ENCODE peak calls at places on chromosomes 4 and X, in eight cellular contexts. K, Q, T, J, F, Y, R and L are unnamed samples.
A peak's percentile ranks its signal among the peaks of the same experiment; 100 is the strongest.

GRCh38 chr4:38190717-38191178 is 230.6 kb downstream of the PTTG2 start:
- DNase-seq in Q (peak; percentile 75), K (no peak), R (no peak), J (no peak), Y (peak; percentile 39), T (peak; percentile 74), F (no peak), L (peak; percentile 16)

GRCh38 chrX:131068945-131069719 is 11.0 kb downstream of the ARHGAP36 start:
- DNase-seq in K (no peak), J (no peak), Q (peak; percentile 3), Y (no peak), F (no peak), R (no peak), T (no peak), L (no peak)

GRCh38 chr4:10115657-10116624 is 658 bp downstream of the WDR1 start:
- DNase-seq in Y (no peak), R (no peak), K (peak; percentile 66), F (peak; percentile 85), J (peak; percentile 70), Q (no peak), T (peak; percentile 45), L (no peak)

GRCh38 chr4:138199568-138200235 is 42.4 kb downstream of the SLC7A11 start:
- DNase-seq in Y (no peak), F (no peak), T (peak; percentile 33), K (peak; percentile 39), Q (peak; percentile 57), J (peak; percentile 67), R (no peak), L (no peak)

GRCh38 chr4:47032405-47033106 is 1.2 kb downstream of the GABRB1 start:
- DNase-seq in Y (no peak), J (peak; percentile 58), T (peak; percentile 51), F (peak; percentile 75), R (no peak), K (peak; percentile 38), Q (peak; percentile 60), L (no peak)

GRCh38 chrX:30282527-30282926 is 26.7 kb downstream of the NR0B1 start:
- DNase-seq in T (no peak), K (no peak), R (no peak), J (no peak), F (no peak), Y (no peak), Q (no peak), L (no peak)

GRCh38 chr4:147617841-147618421 is 734 bp downstream of the TMEM184C start:
- DNase-seq in F (no peak), Q (no peak), K (no peak), J (no peak), R (no peak), T (no peak), Y (no peak), L (no peak)

GRCh38 chrX:19130628-19131027 is 8.4 kb upstream of the ADGRG2 start:
- DNase-seq in Q (no peak), J (no peak), Y (no peak), K (no peak), T (no peak), R (no peak), F (no peak), L (no peak)

GRCh38 chr4:84877051-84877833 is 89.2 kb downstream of the WDFY3 start:
- DNase-seq in F (no peak), Y (no peak), J (no peak), K (no peak), T (peak; percentile 38), R (no peak), Q (peak; percentile 55), L (no peak)

GRCh38 chr4:81061340-81061730 is 30.8 kb downstream of the BMP3 start:
- DNase-seq in T (no peak), J (no peak), R (no peak), Q (no peak), Y (no peak), F (no peak), K (no peak), L (no peak)

GRCh38 chr4:971670-972500 is 1.5 kb downstream of the DGKQ start:
- DNase-seq in T (no peak), F (no peak), Q (no peak), J (no peak), Y (no peak), K (no peak), R (no peak), L (no peak)

GRCh38 chr4:13464543-13464942 is 19.6 kb downstream of the RAB28 start:
- DNase-seq in R (no peak), F (no peak), J (no peak), K (no peak), T (no peak), Y (no peak), Q (no peak), L (no peak)

GRCh38 chr4:2953496-2953895 is 9.7 kb downstream of the NOP14 start:
- DNase-seq in Q (no peak), R (no peak), J (no peak), K (no peak), F (no peak), T (no peak), Y (no peak), L (no peak)

GRCh38 chr4:139112650-139113049 is 64.4 kb downstream of the ELF2 start:
- DNase-seq in K (no peak), Y (no peak), R (no peak), Q (no peak), F (no peak), J (no peak), T (no peak), L (no peak)

GRCh38 chr4:38676986-38677385 is 13.0 kb downstream of the KLF3 start:
- DNase-seq in Y (no peak), Q (no peak), J (no peak), K (no peak), R (no peak), T (no peak), F (no peak), L (no peak)

GRCh38 chrX:74835566-74835965 is 89.7 kb downstream of the NEXMIF start:
- DNase-seq in Y (no peak), K (no peak), T (no peak), Q (no peak), F (no peak), R (no peak), J (no peak), L (no peak)

GRCh38 chrX:116009871-116010710 is 160.5 kb upstream of the AGTR2 start:
- DNase-seq in R (no peak), T (no peak), Y (no peak), K (peak; percentile 57), Q (no peak), F (peak; percentile 70), J (peak; percentile 3), L (no peak)

GRCh38 chr4:173413043-173413442 is 14.1 kb upstream of the SCRG1 start:
- DNase-seq in R (no peak), K (no peak), F (no peak), Q (peak; percentile 94), Y (no peak), T (peak; percentile 65), J (no peak), L (no peak)

GRCh38 chrX:130975947-130976346 is 72.9 kb upstream of the ENOX2 start:
- DNase-seq in T (peak; percentile 62), R (no peak), Y (peak; percentile 5), J (peak; percentile 35), K (no peak), F (no peak), Q (peak; percentile 52), L (no peak)

GRCh38 chr4:52069566-52069965 is 18.5 kb downstream of the SPATA18 start:
- DNase-seq in Y (no peak), T (no peak), F (no peak), Q (no peak), J (no peak), K (no peak), R (no peak), L (no peak)

GRCh38 chrX:69128573-69128972 is 36.7 kb downstream of the PJA1 start:
- DNase-seq in R (no peak), J (no peak), K (no peak), Q (peak; percentile 24), T (peak; percentile 12), F (peak; percentile 65), Y (no peak), L (no peak)

GRCh38 chr4:94357624-94358023 is 15.0 kb upstream of the HPGDS start:
- DNase-seq in T (no peak), R (no peak), K (no peak), F (no peak), J (no peak), Y (no peak), Q (peak; percentile 27), L (no peak)

GRCh38 chr4:41155194-41155830 is 59.0 kb downstream of the APBB2 start:
- DNase-seq in R (no peak), F (no peak), Y (no peak), Q (peak; percentile 81), J (no peak), K (no peak), T (peak; percentile 81), L (no peak)

DNA sequence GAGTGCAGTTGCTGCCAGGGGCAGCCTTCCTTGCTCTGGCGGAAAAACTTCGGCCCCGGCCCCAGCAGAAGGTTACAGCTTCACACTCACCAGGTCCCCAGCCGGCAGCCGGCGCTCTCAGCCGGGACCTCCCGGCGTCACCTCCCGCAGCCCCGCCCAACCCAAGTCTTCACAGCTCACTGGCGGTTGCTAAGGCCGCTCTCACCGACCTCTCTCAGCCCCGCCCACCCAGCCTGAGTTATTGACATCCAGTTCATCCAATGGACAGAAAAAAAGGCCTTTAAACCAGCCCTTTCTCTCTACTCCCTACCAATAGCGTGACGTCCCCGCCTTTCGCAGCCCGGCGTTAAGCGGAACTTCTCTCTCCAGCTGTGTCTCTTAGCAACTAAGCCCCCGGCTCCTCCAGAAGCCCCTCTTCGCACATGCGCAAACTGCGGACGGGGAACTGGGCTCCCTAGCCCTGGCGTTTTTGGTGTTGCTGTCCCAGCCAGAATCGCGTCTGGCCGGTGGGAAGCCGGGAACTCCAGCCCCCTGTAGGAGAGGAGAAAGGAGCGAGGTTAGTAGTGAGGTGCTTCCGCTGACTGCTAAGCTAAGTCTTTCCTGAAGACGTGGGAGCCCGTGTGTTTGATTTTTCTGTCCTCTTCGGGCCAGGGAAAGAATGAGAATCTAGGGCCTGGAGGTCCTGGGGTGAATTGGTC is at the start of gene BBS12:
- DNase-seq in K (peak; percentile 99), Y (peak; percentile 99), T (peak; percentile 100), J (peak; percentile 96), F (peak; percentile 98), Q (peak; percentile 100), R (peak; percentile 99), L (peak; percentile 99)
- TF ChIP-seq CTCF in K (peak; percentile 21), Y (peak; percentile 58), T (peak; percentile 62), J (no peak), F (peak; percentile 39), Q (peak; percentile 45), R (peak; percentile 28), L (peak; percentile 68)

GRCh38 chr4:82898322-82899243 is 2.0 kb upstream of the THAP9 start:
- DNase-seq in K (peak; percentile 67), J (no peak), R (no peak), T (peak; percentile 88), Y (peak; percentile 68), Q (peak; percentile 91), F (no peak), L (peak; percentile 67)
- TF ChIP-seq CTCF in K (peak; percentile 9), J (peak; percentile 47), R (no peak), T (peak; percentile 40), Y (peak; percentile 32), Q (peak; percentile 31), F (peak; percentile 51), L (peak; percentile 36)

GRCh38 chrX:153438522-153438921 is 7.3 kb downstream of the TREX2 start:
- DNase-seq in T (peak; percentile 18), F (no peak), Q (peak; percentile 53), K (no peak), R (no peak), Y (no peak), J (no peak), L (no peak)
- TF ChIP-seq CTCF in T (peak; percentile 47), F (peak; percentile 17), Q (peak; percentile 51), K (no peak), R (no peak), Y (no peak), J (no peak), L (peak; percentile 48)

GRCh38 chr4:5708829-5709680 is 696 bp upstream of the EVC2 start:
- DNase-seq in R (no peak), Q (no peak), J (no peak), F (no peak), Y (no peak), K (no peak), T (no peak), L (no peak)
- TF ChIP-seq CTCF in R (no peak), Q (no peak), J (no peak), F (no peak), Y (no peak), K (no peak), T (no peak), L (no peak)